ENCODE peak calls at places on chromosomes 3 and 15, in eight cellular contexts. C, L, K, Q, A, G, H and V are unnamed samples.

GRCh38 chr3:179840985-179841384 is 188.1 kb downstream of the USP13 start:
- DNase-seq in C (peak), L (peak), K (peak), Q (no peak), A (peak), G (no peak), H (no peak), V (peak)

GRCh38 chr3:51063074-51063473 is 322.0 kb upstream of the MANF start:
- DNase-seq in C (no peak), L (no peak), K (no peak), Q (no peak), A (no peak), G (no peak), H (no peak), V (no peak)

GRCh38 chr3:196506687-196507086 is 3.1 kb upstream of the RNF168 start:
- DNase-seq in C (no peak), L (no peak), K (no peak), Q (peak), A (no peak), G (no peak), H (no peak), V (no peak)

GRCh38 chr3:119227064-119227850 is 13.4 kb downstream of the B4GALT4 start:
- DNase-seq in C (peak), L (peak), K (no peak), Q (no peak), A (no peak), G (no peak), H (no peak), V (no peak)

GRCh38 chr15:32956006-32956405 is 238.2 kb downstream of the GREM1 start:
- DNase-seq in C (peak), L (peak), K (peak), Q (no peak), A (peak), G (peak), H (no peak), V (peak)

GRCh38 chr15:90184119-90184785 is 16.9 kb upstream of the SEMA4B start:
- DNase-seq in C (no peak), L (peak), K (peak), Q (peak), A (peak), G (peak), H (peak), V (no peak)

GRCh38 chr15:78992416-78993256 is 47.8 kb upstream of the CTSH start:
- DNase-seq in C (no peak), L (peak), K (peak), Q (no peak), A (no peak), G (no peak), H (no peak), V (no peak)

GRCh38 chr3:101976473-101976872 is 127.2 kb downstream of the NFKBIZ start:
- DNase-seq in C (no peak), L (no peak), K (peak), Q (no peak), A (peak), G (peak), H (no peak), V (no peak)

GRCh38 chr15:55282284-55282833 is 7.3 kb downstream of the RAB27A start:
- DNase-seq in C (peak), L (peak), K (peak), Q (no peak), A (peak), G (peak), H (no peak), V (peak)

GRCh38 chr3:15367059-15367458 is 34.7 kb upstream of the SH3BP5 start:
- DNase-seq in C (no peak), L (no peak), K (peak), Q (no peak), A (no peak), G (no peak), H (no peak), V (no peak)

GRCh38 chr15:52678468-52679231 is 538 bp downstream of the ATOSA start:
- DNase-seq in C (no peak), L (peak), K (peak), Q (peak), A (peak), G (peak), H (peak), V (no peak)

GRCh38 chr3:75294124-75294523 is 370.0 kb upstream of the FRG2C start:
- DNase-seq in C (peak), L (peak), K (peak), Q (no peak), A (peak), G (peak), H (peak), V (peak)

GRCh38 chr3:194369522-194370279 is at the start of gene LRRC15:
- DNase-seq in C (no peak), L (peak), K (peak), Q (no peak), A (peak), G (peak), H (peak), V (no peak)

GRCh38 chr3:50154840-50155490 is at the start of gene SEMA3F:
- DNase-seq in C (no peak), L (peak), K (peak), Q (peak), A (peak), G (peak), H (peak), V (no peak)

GRCh38 chr15:73956276-73957086 is 30.2 kb downstream of the LOXL1 start:
- DNase-seq in C (peak), L (peak), K (peak), Q (peak), A (peak), G (no peak), H (no peak), V (peak)

GRCh38 chr3:76552653-76553052 is 487.2 kb upstream of the ROBO2 start:
- DNase-seq in C (no peak), L (no peak), K (peak), Q (no peak), A (no peak), G (no peak), H (no peak), V (no peak)

GRCh38 chr3:194512895-194513601 is 26.2 kb upstream of the ATP13A3 start:
- DNase-seq in C (no peak), L (no peak), K (no peak), Q (no peak), A (no peak), G (no peak), H (no peak), V (no peak)

GRCh38 chr3:29382845-29383244 is 102.0 kb downstream of the RBMS3 start:
- DNase-seq in C (no peak), L (no peak), K (no peak), Q (no peak), A (no peak), G (no peak), H (no peak), V (no peak)

GRCh38 chr3:70882104-70882503 is 569.7 kb upstream of the MDFIC2 start:
- DNase-seq in C (no peak), L (no peak), K (peak), Q (no peak), A (peak), G (no peak), H (no peak), V (no peak)

GRCh38 chr3:133997871-133998635 is 31.7 kb downstream of the SLCO2A1 start:
- DNase-seq in C (no peak), L (no peak), K (no peak), Q (peak), A (no peak), G (no peak), H (no peak), V (no peak)

GRCh38 chr3:124174463-124174862 is 182.5 kb upstream of the ROPN1 start:
- DNase-seq in C (peak), L (no peak), K (no peak), Q (no peak), A (no peak), G (peak), H (no peak), V (no peak)

DNA sequence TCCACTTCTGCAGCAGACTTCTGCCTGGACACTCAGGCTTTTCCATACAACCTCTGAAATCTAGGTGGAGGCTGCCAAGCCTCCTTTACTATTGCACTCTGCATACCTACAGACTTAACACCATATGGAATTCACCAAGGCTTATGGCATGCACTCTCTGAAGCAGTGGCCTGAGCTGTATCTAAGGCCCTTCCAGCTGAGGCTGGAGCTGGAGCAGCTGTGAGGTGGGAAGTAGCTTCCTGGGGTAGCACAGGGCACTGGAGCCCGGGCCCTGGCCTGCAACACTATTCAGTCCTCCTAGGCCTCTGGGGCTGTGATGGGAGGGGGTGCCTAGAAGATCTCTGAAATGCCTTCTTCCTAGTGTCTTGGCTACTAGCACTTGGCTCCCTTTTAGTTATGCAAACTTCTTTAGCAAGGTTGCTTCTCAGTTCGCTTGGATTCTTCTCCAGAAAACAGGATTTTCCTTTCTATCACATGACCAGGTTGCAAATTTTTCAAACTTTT is 186.6 kb upstream of the RORA start:
- DNase-seq in C (no peak), L (no peak), K (no peak), Q (no peak), A (no peak), G (no peak), H (no peak), V (no peak)
- H3K4me3 ChIP-seq in C (no peak), L (no peak), K (no peak), Q (no peak), A (no peak), G (no peak), H (no peak), V (no peak)

GRCh38 chr3:126550488-126551051 is 8.2 kb downstream of the C3orf22 start:
- DNase-seq in C (no peak), L (no peak), K (no peak), Q (peak), A (no peak), G (no peak), H (peak), V (no peak)
- TF ChIP-seq CTCF in C (no peak), L (no peak), K (no peak), Q (no peak), A (no peak), G (no peak), H (no peak), V (no peak)

DNA sequence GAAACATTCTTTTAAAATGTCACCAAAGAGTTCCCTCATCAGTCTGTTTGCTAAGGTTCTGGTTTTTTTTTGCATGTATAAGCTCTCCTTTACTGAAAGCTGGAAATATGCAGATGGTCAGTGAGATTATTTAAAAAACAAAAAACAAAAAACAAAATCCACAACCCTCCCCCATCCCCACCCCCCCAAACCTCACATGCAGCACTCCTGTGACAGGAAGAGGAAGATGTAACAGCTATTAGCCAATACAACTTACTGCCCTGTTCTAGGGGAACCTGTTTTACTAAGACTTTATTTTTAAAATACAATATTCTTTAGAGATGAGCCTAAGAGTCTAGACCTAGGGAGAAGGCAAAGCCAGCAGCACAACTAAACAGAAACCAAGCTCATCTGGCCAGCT is 39.5 kb downstream of the ANP32A start:
- DNase-seq in C (no peak), L (no peak), K (no peak), Q (no peak), A (no peak), G (no peak), H (no peak), V (no peak)
- H3K4me3 ChIP-seq in C (no peak), L (no peak), K (no peak), Q (no peak), A (no peak), G (no peak), H (no peak), V (no peak)

DNA sequence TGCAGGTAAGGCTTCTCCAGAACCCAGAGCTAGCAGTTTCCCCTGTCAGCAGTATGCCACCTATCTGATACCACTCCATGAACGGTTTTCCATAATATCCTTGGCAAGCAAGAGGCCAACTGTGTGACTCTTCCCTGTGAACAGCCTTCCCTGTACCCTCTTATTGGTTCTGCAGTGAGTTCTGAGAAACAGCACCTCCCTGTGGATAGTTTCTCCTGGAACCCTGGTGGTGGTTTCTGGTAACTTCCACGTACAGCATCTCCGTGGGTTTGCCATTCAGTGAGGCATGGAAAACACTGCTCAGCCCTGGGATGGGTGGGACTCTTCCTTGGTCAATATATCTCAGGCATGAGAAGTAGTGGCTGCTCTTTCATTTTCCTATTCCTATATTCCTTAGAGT is 19.4 kb upstream of the SERPINI2 start:
- DNase-seq in C (no peak), L (no peak), K (no peak), Q (no peak), A (peak), G (no peak), H (no peak), V (no peak)
- TF ChIP-seq CTCF in C (no peak), L (peak), K (peak), Q (no peak), A (peak), G (peak), H (no peak), V (peak)

GRCh38 chr3:32643354-32643753 is 41.6 kb upstream of the CNOT10 start:
- DNase-seq in C (no peak), L (no peak), K (no peak), Q (no peak), A (no peak), G (no peak), H (no peak), V (no peak)
- H3K4me3 ChIP-seq in C (no peak), L (no peak), K (no peak), Q (no peak), A (no peak), G (no peak), H (no peak), V (no peak)

GRCh38 chr3:7086417-7086816 is 225.5 kb downstream of the GRM7 start:
- DNase-seq in C (no peak), L (no peak), K (no peak), Q (no peak), A (no peak), G (no peak), H (no peak), V (no peak)
- TF ChIP-seq CTCF in C (no peak), L (no peak), K (no peak), Q (no peak), A (no peak), G (no peak), H (no peak), V (no peak)

GRCh38 chr15:71114887-71115566 is at the start of gene THSD4:
- DNase-seq in C (no peak), L (peak), K (peak), Q (peak), A (peak), G (peak), H (peak), V (no peak)

GRCh38 chr15:71116942-71117341 is 1.7 kb downstream of the THSD4 start:
- DNase-seq in C (no peak), L (no peak), K (no peak), Q (no peak), A (no peak), G (no peak), H (peak), V (no peak)

GRCh38 chr15:71115567-71116351 is 488 bp downstream of the THSD4 start:
- DNase-seq in C (no peak), L (peak), K (peak), Q (no peak), A (peak), G (no peak), H (peak), V (no peak)

GRCh38 chr15:71117906-71118305 is 2.6 kb downstream of the THSD4 start:
- DNase-seq in C (no peak), L (no peak), K (no peak), Q (no peak), A (no peak), G (no peak), H (no peak), V (no peak)

DNA sequence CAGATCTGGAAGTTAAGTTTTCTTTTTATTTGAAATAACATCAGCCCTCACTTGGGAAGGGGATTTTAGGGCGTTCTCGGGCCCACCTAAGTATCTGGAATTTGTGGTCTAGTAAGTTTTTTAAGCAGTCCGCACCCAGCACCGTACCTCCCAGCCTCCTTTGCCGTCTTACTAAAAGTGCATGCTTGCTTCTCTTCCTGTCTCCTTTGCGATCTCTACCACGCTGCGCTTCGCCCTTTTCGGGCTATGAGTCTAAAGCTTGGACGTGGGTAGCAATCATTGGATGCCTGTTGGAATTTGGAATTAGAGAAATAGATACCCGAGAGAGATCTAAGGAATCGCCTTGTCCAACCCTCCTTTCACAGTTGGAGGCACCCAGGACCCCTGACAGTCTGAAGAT is 1.1 kb downstream of the THSD4 start:
- DNase-seq in C (no peak), L (no peak), K (no peak), Q (no peak), A (no peak), G (no peak), H (peak), V (no peak)
- H3K4me3 ChIP-seq in C (peak), L (peak), K (peak), Q (peak), A (peak), G (no peak), H (peak), V (peak)

DNA sequence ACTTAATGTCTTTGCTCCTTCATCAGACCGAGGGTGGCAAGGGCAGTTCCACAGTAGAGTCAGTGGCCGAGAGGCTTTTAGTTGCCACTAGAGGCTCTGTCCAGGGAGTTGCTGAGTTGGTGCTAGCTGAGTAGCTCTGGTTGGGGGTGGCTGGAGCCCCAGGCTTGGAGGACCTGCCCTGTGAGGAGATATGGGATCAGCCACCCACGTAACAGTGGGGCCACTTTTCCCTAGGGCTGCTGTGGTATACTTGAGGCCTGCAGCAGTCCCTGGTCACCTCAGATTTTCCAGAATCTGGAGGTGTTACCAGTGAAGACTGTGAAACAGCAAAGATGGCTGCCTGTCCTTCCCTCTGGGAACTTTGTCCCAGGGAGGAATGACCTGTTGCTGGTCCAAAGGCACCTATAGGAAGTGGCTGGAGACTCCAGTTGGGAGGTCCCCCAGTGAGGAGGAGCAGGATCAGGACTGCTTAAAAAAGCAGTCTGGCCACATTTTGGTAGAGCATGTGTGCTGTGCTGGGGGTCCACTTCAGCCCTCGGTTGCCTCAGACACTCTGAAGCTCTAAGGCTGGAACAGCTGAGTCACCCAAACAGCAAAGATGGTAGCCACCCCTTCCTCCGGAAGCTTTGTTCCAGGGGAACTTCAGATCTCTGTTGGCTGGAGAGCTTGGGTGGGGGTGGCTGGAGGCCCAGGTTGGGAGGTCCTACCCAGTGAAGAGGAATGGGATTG is 72.9 kb downstream of the AKAP13 start:
- DNase-seq in C (no peak), L (no peak), K (no peak), Q (no peak), A (peak), G (peak), H (no peak), V (no peak)
- TF ChIP-seq CTCF in C (no peak), L (no peak), K (no peak), Q (no peak), A (no peak), G (no peak), H (no peak), V (no peak)

GRCh38 chr3:182393830-182394367 is 399.4 kb upstream of the ATP11B start:
- DNase-seq in C (no peak), L (no peak), K (no peak), Q (no peak), A (no peak), G (no peak), H (peak), V (no peak)
- H3K4me3 ChIP-seq in C (no peak), L (no peak), K (no peak), Q (no peak), A (no peak), G (no peak), H (no peak), V (no peak)